ENCODE peak calls at places on chromosomes 11 and 22, in ten cellular contexts. D is stomach, I is cardiac muscle cell, O is tibial nerve, L is body of pancreas, E is fibroblast of lung, K is uterus, G is lower leg skin, V is brain microvascular endothelial cell, H is AG04449. P is an unnamed sample.

GRCh38 chr11:34988294-34989255 is 72.2 kb downstream of the PDHX start:
- DNase-seq in H (no peak), L (no peak), V (peak), O (no peak), E (peak), I (peak), D (no peak), K (no peak), G (no peak), P (peak)

GRCh38 chr22:41828516-41828915 is 4.4 kb upstream of the SREBF2 start:
- DNase-seq in H (no peak), D (peak), K (no peak), G (no peak), L (peak), E (no peak), O (no peak), V (no peak), I (no peak), P (no peak)

GRCh38 chr22:41524283-41524682 is 20.0 kb downstream of the POLR3H start:
- DNase-seq in I (peak), O (peak), D (peak), G (no peak), V (peak), E (no peak), H (no peak), K (peak), L (peak), P (no peak)

GRCh38 chr11:113376156-113376555 is 11.4 kb upstream of the ANKK1 start:
- DNase-seq in D (no peak), V (no peak), L (no peak), E (peak), O (no peak), K (no peak), H (no peak), I (peak), G (no peak), P (no peak)

GRCh38 chr11:68012843-68013610 is 2.9 kb downstream of the ALDH3B1 start:
- DNase-seq in I (peak), L (peak), E (peak), D (no peak), H (peak), K (no peak), V (peak), O (peak), G (no peak), P (peak)

GRCh38 chr22:20531404-20532181 is 24.2 kb downstream of the MED15 start:
- DNase-seq in I (peak), D (peak), E (peak), H (no peak), O (no peak), G (peak), K (peak), V (peak), L (no peak), P (peak)

GRCh38 chr11:1772270-1773130 is 8.8 kb upstream of the CTSD start:
- DNase-seq in D (peak), O (peak), H (no peak), E (peak), K (peak), G (peak), I (peak), L (peak), V (peak), P (peak)

GRCh38 chr22:50150161-50151129 is 20.1 kb upstream of the PANX2 start:
- DNase-seq in H (no peak), V (no peak), I (no peak), D (no peak), L (no peak), K (no peak), G (no peak), O (no peak), E (peak), P (no peak)

GRCh38 chr22:40044870-40045834 is 50.4 kb downstream of the FAM83F start:
- DNase-seq in O (no peak), I (peak), E (peak), D (peak), G (no peak), V (peak), K (peak), L (peak), H (no peak), P (peak)

GRCh38 chr22:40043086-40043485 is 48.3 kb downstream of the FAM83F start:
- DNase-seq in D (no peak), O (peak), I (peak), G (no peak), E (no peak), K (peak), L (peak), V (no peak), H (no peak), P (no peak)

GRCh38 chr22:40043793-40044101 is 49.0 kb downstream of the FAM83F start:
- DNase-seq in O (no peak), I (no peak), H (no peak), L (no peak), D (no peak), K (no peak), V (no peak), G (no peak), E (no peak), P (no peak)

GRCh38 chr22:40044102-40044869 is 49.5 kb downstream of the FAM83F start:
- DNase-seq in E (peak), V (peak), L (peak), D (peak), O (peak), G (peak), I (peak), K (peak), H (peak), P (peak)

DNA sequence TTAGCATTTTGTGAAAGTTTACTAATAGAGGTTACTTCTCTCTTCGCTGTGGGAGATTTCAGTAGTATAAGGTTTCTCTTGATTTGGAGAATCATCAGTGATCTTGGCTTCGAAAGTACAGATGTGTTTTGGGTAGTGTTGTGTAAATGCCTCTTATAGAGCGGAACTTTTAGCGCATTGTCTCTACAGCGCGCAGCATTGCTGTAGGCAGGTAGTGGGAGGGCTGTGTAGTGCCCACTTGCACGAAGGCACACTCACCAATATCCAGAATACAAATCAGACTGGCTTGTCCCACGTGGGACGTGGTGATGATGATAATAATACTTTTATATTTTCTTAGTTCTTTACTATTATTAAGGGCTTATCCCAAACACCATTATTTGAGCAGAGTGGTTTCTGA is 51.4 kb downstream of the FAM83F start:
- DNase-seq in I (no peak), D (no peak), K (no peak), L (no peak), H (no peak), E (no peak), G (no peak), O (no peak), V (no peak), P (no peak)
- H3K4me3 ChIP-seq in I (peak), D (peak), K (no peak), L (no peak), H (no peak), E (peak), G (no peak), O (no peak), V (no peak), P (no peak)

DNA sequence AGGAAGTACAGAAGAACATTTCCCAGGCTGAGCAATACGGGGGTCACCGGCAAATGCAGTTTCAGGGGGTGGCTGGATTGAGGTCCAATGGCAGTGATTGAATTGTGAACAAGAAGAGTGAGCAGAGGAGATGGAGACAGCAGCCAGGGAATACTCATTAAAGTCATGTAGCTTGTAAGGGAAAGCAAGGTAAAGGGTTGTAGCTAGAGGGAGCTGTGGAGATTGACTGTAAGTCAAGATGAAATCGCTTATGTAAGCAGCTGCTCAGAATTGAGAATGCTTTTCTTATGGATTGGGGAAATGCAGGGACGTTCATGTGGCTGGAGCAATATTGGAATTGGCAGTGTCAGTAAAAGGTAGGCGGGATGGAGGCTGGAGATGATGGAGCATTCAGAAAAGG is 111.4 kb upstream of the TBCEL start:
- DNase-seq in O (no peak), D (no peak), E (peak), V (peak), G (no peak), H (peak), L (peak), K (no peak), I (peak), P (peak)
- TF ChIP-seq CTCF in O (peak), D (no peak), E (peak), V (peak), G (no peak), H (peak), L (peak), K (no peak), I (peak), P (peak)

GRCh38 chr11:70243912-70244652 is 26.4 kb upstream of the PPFIA1 start:
- DNase-seq in L (no peak), E (peak), G (no peak), H (no peak), D (no peak), O (no peak), V (peak), I (peak), K (no peak), P (no peak)
- H3K4me3 ChIP-seq in L (no peak), E (no peak), G (no peak), H (no peak), D (no peak), O (no peak), V (no peak), I (no peak), K (no peak), P (no peak)

GRCh38 chr22:24233235-24233634 is 11.6 kb downstream of the GGT5 start:
- DNase-seq in E (no peak), D (no peak), V (no peak), G (no peak), L (no peak), K (no peak), I (no peak), O (no peak), H (no peak), P (no peak)

GRCh38 chr22:24232725-24233124 is 12.2 kb downstream of the GGT5 start:
- DNase-seq in V (no peak), L (no peak), H (no peak), K (no peak), D (no peak), O (no peak), G (no peak), I (no peak), E (no peak), P (no peak)

GRCh38 chr22:24232124-24232523 is 12.8 kb downstream of the GGT5 start:
- DNase-seq in K (no peak), D (no peak), E (no peak), L (no peak), O (no peak), V (no peak), G (no peak), H (no peak), I (no peak), P (no peak)

GRCh38 chr22:24231706-24232105 is 13.2 kb downstream of the GGT5 start:
- DNase-seq in G (no peak), V (no peak), H (no peak), O (no peak), D (no peak), E (no peak), I (no peak), K (no peak), L (no peak), P (no peak)

GRCh38 chr22:24230911-24231656 is 13.8 kb downstream of the GGT5 start:
- DNase-seq in O (no peak), H (no peak), V (no peak), D (peak), I (no peak), K (no peak), L (peak), E (no peak), G (no peak), P (no peak)
- TF ChIP-seq CTCF in O (no peak), H (peak), V (peak), D (no peak), I (peak), K (peak), L (peak), E (no peak), G (no peak), P (peak)

DNA sequence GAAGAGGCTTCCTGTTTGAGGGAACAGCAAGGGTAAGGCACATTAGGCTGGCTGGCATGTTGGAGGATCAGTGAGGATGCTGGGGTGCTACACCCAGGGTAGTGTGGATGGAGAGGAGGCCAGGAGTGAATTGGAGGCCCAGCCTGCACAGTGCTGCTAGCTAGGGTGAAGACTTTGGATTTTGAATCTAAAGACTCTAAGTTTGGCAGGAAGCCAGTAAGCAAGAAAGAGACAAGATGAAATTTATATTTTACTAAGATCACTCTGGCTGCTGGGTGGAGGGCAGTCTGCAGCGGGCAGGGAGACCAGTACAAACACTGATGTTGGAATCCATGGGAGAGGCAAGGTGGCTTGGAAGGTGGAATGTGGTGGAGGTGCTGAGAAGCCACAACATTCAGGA is 43.6 kb downstream of the TSPAN18 start:
- DNase-seq in G (peak), V (no peak), O (no peak), L (no peak), K (peak), I (no peak), H (no peak), D (peak), E (no peak), P (no peak)
- H3K4me3 ChIP-seq in G (no peak), V (no peak), O (no peak), L (no peak), K (no peak), I (no peak), H (no peak), D (no peak), E (no peak), P (no peak)

GRCh38 chr11:11624926-11625325 is 3.1 kb upstream of the GALNT18 start:
- DNase-seq in L (no peak), G (no peak), K (no peak), I (no peak), H (no peak), E (no peak), O (no peak), V (no peak), D (no peak), P (no peak)
- TF ChIP-seq CTCF in L (no peak), G (no peak), K (no peak), I (no peak), H (no peak), E (no peak), O (no peak), V (no peak), D (no peak), P (no peak)

DNA sequence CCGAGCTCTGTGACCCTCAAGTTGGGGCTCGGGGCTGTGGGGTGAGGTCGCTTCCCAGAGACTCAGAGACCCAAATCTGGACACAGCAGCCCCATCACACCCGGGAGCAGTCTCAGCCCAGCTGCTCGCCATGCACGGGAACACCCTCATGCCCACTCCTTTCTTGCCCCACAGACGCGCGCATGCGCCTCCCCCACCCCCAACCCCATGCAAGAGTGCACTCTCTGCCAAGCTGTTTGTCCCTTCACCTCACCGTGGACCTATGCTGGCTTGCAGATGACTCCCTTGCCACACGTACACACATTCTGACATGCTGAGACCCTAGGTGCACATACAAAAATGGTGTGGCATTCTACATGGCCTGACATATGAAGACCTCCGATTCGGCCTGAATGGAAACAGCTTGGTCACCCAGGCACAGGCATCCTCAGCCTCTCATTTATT is 500 bp upstream of the CD248 start:
- DNase-seq in G (no peak), L (no peak), K (peak), V (peak), D (no peak), O (peak), E (peak), H (no peak), I (peak), P (no peak)
- H3K4me3 ChIP-seq in G (no peak), L (no peak), K (peak), V (peak), D (peak), O (peak), E (peak), H (peak), I (no peak), P (no peak)

DNA sequence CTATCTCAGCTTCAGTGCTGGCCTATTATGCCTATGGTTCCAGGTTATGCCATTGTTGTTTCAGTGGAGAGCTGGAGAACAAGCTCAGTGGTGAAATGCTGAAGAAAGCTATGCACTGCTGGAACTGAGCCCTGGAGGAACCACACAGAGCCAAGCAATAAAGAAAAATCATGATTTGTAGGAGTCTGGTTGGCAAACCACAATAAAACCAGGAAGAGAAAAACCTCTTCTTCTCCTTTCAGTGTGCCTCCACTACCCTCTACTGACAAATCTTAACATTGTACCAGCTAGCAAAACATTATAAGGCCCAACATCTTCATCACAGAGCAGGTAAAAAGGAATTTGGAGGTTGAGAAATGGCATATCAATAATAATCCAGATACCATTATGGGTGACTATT is 5.3 kb downstream of the OR51F2 start:
- DNase-seq in L (no peak), E (peak), I (no peak), V (peak), O (no peak), K (no peak), H (peak), D (no peak), G (no peak), P (peak)
- TF ChIP-seq CTCF in L (peak), E (peak), I (no peak), V (peak), O (no peak), K (peak), H (peak), D (no peak), G (no peak), P (peak)

GRCh38 chr11:128550261-128550821 is 37.0 kb downstream of the ETS1 start:
- DNase-seq in O (no peak), L (no peak), E (no peak), V (no peak), I (no peak), H (no peak), D (no peak), G (no peak), K (no peak), P (no peak)

GRCh38 chr11:128549256-128549944 is 38.0 kb downstream of the ETS1 start:
- DNase-seq in V (peak), O (peak), D (no peak), E (no peak), K (peak), H (no peak), L (peak), I (peak), G (no peak), P (peak)

GRCh38 chr11:128550967-128551522 is 36.3 kb downstream of the ETS1 start:
- DNase-seq in D (no peak), L (no peak), H (no peak), G (no peak), I (no peak), V (no peak), K (no peak), O (no peak), E (no peak), P (no peak)

GRCh38 chr11:128548655-128549255 is 38.6 kb downstream of the ETS1 start:
- DNase-seq in K (peak), E (peak), O (peak), I (peak), L (peak), V (no peak), G (peak), H (no peak), D (peak), P (no peak)

GRCh38 chr11:128547946-128548654 is 39.3 kb downstream of the ETS1 start:
- DNase-seq in D (no peak), H (no peak), L (no peak), I (no peak), O (no peak), G (no peak), V (no peak), K (no peak), E (no peak), P (no peak)
- H3K4me3 ChIP-seq in D (peak), H (peak), L (peak), I (peak), O (peak), G (peak), V (peak), K (peak), E (peak), P (peak)